ENCODE peak calls at places on chromosomes 5 and 9, in nine cellular contexts. A is natural killer cell treated with Interleukin-12 subunit alpha and Interleukin-12 subunit beta and Interleukin-15 and Interleukin-18, amount 100 ng/mL, for 72 hours; K is ELR; R is fibroblast of the conjunctiva; L is activated T-helper 1 cell treated with Interleukin-2 at 50 U/mL for 16 hours; Z is lung; S is NT2/D1; P is nephron progenitor cell; E is coronary artery. T is an unnamed sample.

GRCh38 chr9:79512251-79512650 is 59.5 kb upstream of the TLE4 start:
- DNase-seq in E (no peak), P (no peak), S (no peak), L (no peak), A (no peak), Z (no peak), K (no peak), R (no peak), T (no peak)

GRCh38 chr9:27394154-27394825 is 97.3 kb upstream of the EQTN start:
- DNase-seq in E (no peak), K (no peak), S (no peak), P (no peak), Z (no peak), R (no peak), A (no peak), L (no peak), T (no peak)

GRCh38 chr9:93974151-93974550 is 19.0 kb upstream of the BARX1 start:
- DNase-seq in E (no peak), L (no peak), A (no peak), S (no peak), K (no peak), P (no peak), R (no peak), Z (no peak), T (no peak)

GRCh38 chr9:129628709-129629108 is 2.7 kb downstream of the NTMT1 start:
- DNase-seq in K (no peak), R (no peak), A (no peak), S (no peak), L (no peak), Z (no peak), E (no peak), P (no peak), T (no peak)

GRCh38 chr5:104650313-104650712 is 1087.7 kb upstream of the NUDT12 start:
- DNase-seq in E (no peak), K (no peak), S (peak; percentile 16), Z (no peak), P (no peak), L (no peak), A (no peak), R (no peak), T (no peak)

GRCh38 chr9:18755263-18755662 is 277.7 kb downstream of the SAXO1 start:
- DNase-seq in E (no peak), K (no peak), A (no peak), R (no peak), Z (no peak), L (no peak), P (no peak), S (no peak), T (no peak)

GRCh38 chr9:111728617-111729366 is 65.9 kb downstream of the SHOC1 start:
- DNase-seq in E (no peak), A (no peak), P (no peak), S (no peak), Z (no peak), K (peak; percentile 98), R (peak; percentile 59), L (no peak), T (no peak)

GRCh38 chr5:139903805-139904565 is 108.4 kb downstream of the PSD2 start:
- DNase-seq in R (no peak), Z (no peak), E (no peak), A (no peak), L (no peak), P (peak; percentile 70), S (no peak), K (no peak), T (no peak)

GRCh38 chr5:80998590-80998979 is 38.4 kb downstream of the RASGRF2 start:
- DNase-seq in K (no peak), R (no peak), P (no peak), L (no peak), Z (no peak), E (no peak), A (no peak), S (no peak), T (no peak)

GRCh38 chr9:16191691-16192402 is 639.0 kb downstream of the CCDC171 start:
- DNase-seq in S (peak; percentile 77), K (peak; percentile 86), A (no peak), P (peak; percentile 88), R (peak; percentile 62), E (peak; percentile 78), Z (peak; percentile 55), L (no peak), T (no peak)

GRCh38 chr9:98869078-98869745 is 61.7 kb downstream of the GALNT12 start:
- DNase-seq in Z (no peak), E (peak; percentile 59), S (no peak), R (no peak), A (no peak), K (no peak), P (no peak), L (no peak), T (no peak)

GRCh38 chr5:80623911-80624457 is 30.5 kb upstream of the MSH3 start:
- DNase-seq in P (peak; percentile 20), R (no peak), E (no peak), K (no peak), A (no peak), S (no peak), Z (no peak), L (no peak), T (no peak)

GRCh38 chr5:143898914-143899591 is 87.1 kb downstream of the HMHB1 start:
- DNase-seq in A (no peak), S (no peak), L (no peak), P (no peak), E (no peak), Z (no peak), K (no peak), R (no peak), T (no peak)

GRCh38 chr9:112361602-112362001 is 18.3 kb upstream of the HSDL2 start:
- DNase-seq in P (no peak), L (no peak), A (no peak), R (no peak), Z (no peak), S (no peak), K (peak; percentile 71), E (no peak), T (no peak)

GRCh38 chr9:91298304-91298703 is 63.4 kb downstream of the AUH start:
- DNase-seq in L (no peak), P (no peak), E (no peak), R (no peak), K (no peak), A (no peak), S (no peak), Z (no peak), T (no peak)

GRCh38 chr9:71936066-71936465 is 24.6 kb downstream of the C9orf85 start:
- DNase-seq in P (no peak), K (no peak), R (no peak), E (no peak), Z (no peak), S (no peak), A (no peak), L (no peak), T (no peak)

GRCh38 chr5:156477196-156477595 is 150.2 kb downstream of the SGCD start:
- DNase-seq in K (no peak), S (no peak), R (no peak), A (no peak), Z (no peak), L (no peak), P (no peak), E (no peak), T (no peak)

GRCh38 chr5:84642795-84643194 is 258.1 kb upstream of the EDIL3 start:
- DNase-seq in S (no peak), A (no peak), L (no peak), Z (no peak), R (no peak), P (no peak), E (no peak), K (peak; percentile 1), T (no peak)

GRCh38 chr5:56985941-56986630 is 34.2 kb upstream of the MIER3 start:
- DNase-seq in P (no peak), R (no peak), Z (no peak), A (no peak), E (no peak), L (no peak), S (no peak), K (peak; percentile 13), T (no peak)

GRCh38 chr9:81549500-81550206 is 139.7 kb downstream of the TLE1 start:
- DNase-seq in P (no peak), Z (no peak), S (no peak), E (no peak), A (no peak), K (no peak), L (no peak), R (no peak), T (no peak)

GRCh38 chr9:28502189-28502588 is 928.9 kb upstream of the C9orf72 start:
- DNase-seq in S (no peak), Z (no peak), R (no peak), E (no peak), K (no peak), L (no peak), P (no peak), A (no peak), T (no peak)

GRCh38 chr9:136297016-136297691 is 6.7 kb downstream of the CCDC187 start:
- DNase-seq in A (no peak), R (no peak), L (no peak), S (no peak), E (no peak), Z (peak; percentile 36), K (no peak), P (no peak), T (no peak)

T was measured in effector CD8-positive, alpha-beta T cell.